ENCODE peak calls at places on chromosomes 3 and 15, in nine cellular contexts. V is anterior cingulate cortex, E is sciatic nerve, P is progenitor cell of endocrine pancreas, K is T-cell, B is esophagus squamous epithelium, A is germinal center, I is WTC11, G is AG09309. U is an unnamed sample.

GRCh38 chr3:176916777-176917176 is 280.5 kb downstream of the TBL1XR1 start:
- DNase-seq in V (no peak), E (no peak), P (no peak), K (no peak), B (no peak), A (no peak), I (peak; percentile 47), G (no peak), U (peak; percentile 90)

GRCh38 chr15:78206326-78207109 is 27.8 kb downstream of the ACSBG1 start:
- DNase-seq in V (no peak), E (peak; percentile 42), P (no peak), K (no peak), B (no peak), A (no peak), I (no peak), G (no peak), U (no peak)

GRCh38 chr15:70526221-70526973 is 237.0 kb downstream of the UACA start:
- DNase-seq in V (no peak), E (peak; percentile 77), P (no peak), K (no peak), B (no peak), A (peak; percentile 65), I (no peak), G (peak; percentile 63), U (no peak)

GRCh38 chr15:57565326-57565725 is 26.4 kb upstream of the MYZAP start:
- DNase-seq in V (no peak), E (no peak), P (no peak), K (peak; percentile 42), B (no peak), A (no peak), I (peak; percentile 25), G (no peak), U (no peak)

GRCh38 chr3:96331341-96331740 is 483.1 kb upstream of the EPHA6 start:
- DNase-seq in V (no peak), E (no peak), P (no peak), K (no peak), B (no peak), A (no peak), I (no peak), G (no peak), U (no peak)

GRCh38 chr15:78619022-78619950 is 1.5 kb downstream of the CHRNA3 start:
- DNase-seq in V (no peak), E (peak; percentile 51), P (peak; percentile 7), K (no peak), B (no peak), A (no peak), I (peak; percentile 32), G (no peak), U (no peak)

GRCh38 chr3:126264381-126264780 is 84.0 kb upstream of the ALDH1L1 start:
- DNase-seq in V (no peak), E (no peak), P (no peak), K (no peak), B (no peak), A (no peak), I (no peak), G (no peak), U (no peak)

GRCh38 chr3:35944915-35945710 is 305.8 kb downstream of the ARPP21 start:
- DNase-seq in V (no peak), E (no peak), P (no peak), K (no peak), B (no peak), A (no peak), I (no peak), G (no peak), U (no peak)

GRCh38 chr3:196218155-196218712 is 1.9 kb downstream of the SLC51A start:
- DNase-seq in V (no peak), E (no peak), P (no peak), K (no peak), B (no peak), A (no peak), I (no peak), G (no peak), U (no peak)

GRCh38 chr3:174758943-174759342 is 100.2 kb upstream of the NAALADL2 start:
- DNase-seq in V (no peak), E (no peak), P (no peak), K (no peak), B (no peak), A (no peak), I (no peak), G (no peak), U (no peak)

GRCh38 chr15:40146037-40146436 is 14.8 kb upstream of the BUB1B start:
- DNase-seq in V (no peak), E (no peak), P (no peak), K (no peak), B (no peak), A (no peak), I (no peak), G (no peak), U (no peak)

GRCh38 chr3:32283304-32283703 is 44.8 kb downstream of the CMTM8 start:
- DNase-seq in V (no peak), E (peak; percentile 62), P (no peak), K (no peak), B (no peak), A (peak; percentile 13), I (no peak), G (no peak), U (no peak)

GRCh38 chr3:56700136-56700535 is 17.1 kb upstream of the TASOR start:
- DNase-seq in V (no peak), E (no peak), P (no peak), K (no peak), B (no peak), A (no peak), I (no peak), G (no peak), U (no peak)

GRCh38 chr3:180828723-180829408 is 83.6 kb upstream of the FXR1 start:
- DNase-seq in V (no peak), E (no peak), P (no peak), K (no peak), B (no peak), A (no peak), I (no peak), G (no peak), U (no peak)